ENCODE peak calls at places on chromosomes 2 and 18, in eight cellular contexts. One of them, this sample, is unnamed.

GRCh38 chr2:9818097-9818496 is 25.2 kb upstream of the TAF1B start:
- DNase-seq in Karpas-422: peak; percentile 23
- DNase-seq in fibroblast of lung: no peak
- DNase-seq in HepG2: no peak
- DNase-seq in fibroblast of mammary gland: no peak
- DNase-seq in OCI-LY7: no peak
- DNase-seq in body of pancreas: no peak
- DNase-seq in AG04450: no peak
- DNase-seq in this sample: no peak

GRCh38 chr18:77061946-77062517 is 70.6 kb downstream of the MBP start:
- DNase-seq in OCI-LY7: peak; percentile 54
- DNase-seq in AG04450: no peak
- DNase-seq in HepG2: no peak
- DNase-seq in fibroblast of mammary gland: no peak
- DNase-seq in Karpas-422: peak; percentile 84
- DNase-seq in fibroblast of lung: no peak
- DNase-seq in body of pancreas: peak; percentile 52
- DNase-seq in this sample: no peak

GRCh38 chr2:9975805-9976447 is 24.4 kb downstream of the GRHL1 start:
- DNase-seq in OCI-LY7: no peak
- DNase-seq in AG04450: peak; percentile 85
- DNase-seq in body of pancreas: peak; percentile 65
- DNase-seq in Karpas-422: no peak
- DNase-seq in fibroblast of lung: peak; percentile 98
- DNase-seq in fibroblast of mammary gland: peak; percentile 99
- DNase-seq in HepG2: no peak
- DNase-seq in this sample: peak; percentile 98

GRCh38 chr2:26870585-26871095 is 22.7 kb downstream of the DPYSL5 start:
- DNase-seq in body of pancreas: no peak
- DNase-seq in OCI-LY7: no peak
- DNase-seq in fibroblast of mammary gland: no peak
- DNase-seq in AG04450: no peak
- DNase-seq in Karpas-422: no peak
- DNase-seq in HepG2: no peak
- DNase-seq in fibroblast of lung: no peak
- DNase-seq in this sample: no peak

GRCh38 chr2:230692760-230693159 is 19.9 kb upstream of the CAB39 start:
- DNase-seq in Karpas-422: no peak
- DNase-seq in fibroblast of mammary gland: peak; percentile 38
- DNase-seq in fibroblast of lung: no peak
- DNase-seq in HepG2: no peak
- DNase-seq in OCI-LY7: no peak
- DNase-seq in body of pancreas: no peak
- DNase-seq in AG04450: no peak
- DNase-seq in this sample: peak; percentile 58

GRCh38 chr18:48064978-48065600 is 134.6 kb upstream of the SMAD2 start:
- DNase-seq in fibroblast of mammary gland: no peak
- DNase-seq in OCI-LY7: no peak
- DNase-seq in fibroblast of lung: no peak
- DNase-seq in body of pancreas: no peak
- DNase-seq in HepG2: no peak
- DNase-seq in AG04450: no peak
- DNase-seq in Karpas-422: no peak
- DNase-seq in this sample: no peak

GRCh38 chr2:42852798-42853197 is 60.4 kb upstream of the HAAO start:
- DNase-seq in AG04450: no peak
- DNase-seq in fibroblast of lung: no peak
- DNase-seq in HepG2: no peak
- DNase-seq in Karpas-422: no peak
- DNase-seq in body of pancreas: no peak
- DNase-seq in fibroblast of mammary gland: no peak
- DNase-seq in OCI-LY7: no peak
- DNase-seq in this sample: no peak

GRCh38 chr2:237744270-237744612 is 54.3 kb upstream of the RBM44 start:
- DNase-seq in fibroblast of mammary gland: no peak
- DNase-seq in OCI-LY7: no peak
- DNase-seq in Karpas-422: no peak
- DNase-seq in AG04450: no peak
- DNase-seq in fibroblast of lung: no peak
- DNase-seq in body of pancreas: no peak
- DNase-seq in HepG2: no peak
- DNase-seq in this sample: no peak

GRCh38 chr2:205024822-205025518 is 479.7 kb downstream of the PARD3B start:
- DNase-seq in fibroblast of lung: peak; percentile 98
- DNase-seq in fibroblast of mammary gland: peak; percentile 98
- DNase-seq in body of pancreas: peak; percentile 55
- DNase-seq in OCI-LY7: no peak
- DNase-seq in Karpas-422: no peak
- DNase-seq in AG04450: peak; percentile 77
- DNase-seq in HepG2: peak; percentile 29
- DNase-seq in this sample: peak; percentile 93

GRCh38 chr2:111634995-111635538 is 248.9 kb downstream of the ANAPC1 start:
- DNase-seq in body of pancreas: no peak
- DNase-seq in fibroblast of lung: peak; percentile 19
- DNase-seq in HepG2: no peak
- DNase-seq in Karpas-422: no peak
- DNase-seq in fibroblast of mammary gland: peak; percentile 37
- DNase-seq in AG04450: no peak
- DNase-seq in OCI-LY7: no peak
- DNase-seq in this sample: peak; percentile 51

GRCh38 chr18:75221397-75221796 is 10.8 kb downstream of the TSHZ1 start:
- DNase-seq in fibroblast of lung: no peak
- DNase-seq in fibroblast of mammary gland: no peak
- DNase-seq in OCI-LY7: no peak
- DNase-seq in Karpas-422: no peak
- DNase-seq in AG04450: no peak
- DNase-seq in HepG2: no peak
- DNase-seq in body of pancreas: no peak
- DNase-seq in this sample: no peak

GRCh38 chr2:181884601-181885000 is 6.9 kb upstream of the ITPRID2 start:
- DNase-seq in body of pancreas: no peak
- DNase-seq in fibroblast of mammary gland: no peak
- DNase-seq in fibroblast of lung: no peak
- DNase-seq in HepG2: no peak
- DNase-seq in AG04450: no peak
- DNase-seq in OCI-LY7: no peak
- DNase-seq in Karpas-422: no peak
- DNase-seq in this sample: no peak

GRCh38 chr18:50009772-50010171 is 185.2 kb downstream of the MYO5B start:
- DNase-seq in HepG2: peak; percentile 49
- DNase-seq in AG04450: no peak
- DNase-seq in OCI-LY7: peak; percentile 36
- DNase-seq in fibroblast of mammary gland: peak; percentile 31
- DNase-seq in fibroblast of lung: peak; percentile 3
- DNase-seq in Karpas-422: peak; percentile 85
- DNase-seq in body of pancreas: peak; percentile 67
- DNase-seq in this sample: peak; percentile 18

GRCh38 chr18:26383454-26384270 is 157.4 kb downstream of the TAF4B start:
- DNase-seq in body of pancreas: no peak
- DNase-seq in Karpas-422: peak; percentile 83
- DNase-seq in fibroblast of lung: peak; percentile 53
- DNase-seq in AG04450: no peak
- DNase-seq in OCI-LY7: peak; percentile 68
- DNase-seq in HepG2: peak; percentile 35
- DNase-seq in fibroblast of mammary gland: peak; percentile 73
- DNase-seq in this sample: peak; percentile 80

GRCh38 chr2:231573096-231573495 is 19.6 kb upstream of the TEX44 start:
- DNase-seq in OCI-LY7: no peak
- DNase-seq in body of pancreas: no peak
- DNase-seq in HepG2: no peak
- DNase-seq in fibroblast of mammary gland: no peak
- DNase-seq in fibroblast of lung: no peak
- DNase-seq in AG04450: no peak
- DNase-seq in Karpas-422: no peak
- DNase-seq in this sample: no peak

GRCh38 chr2:102258386-102259074 is 52.8 kb upstream of the IL1RL1 start:
- DNase-seq in fibroblast of lung: peak; percentile 98
- DNase-seq in AG04450: peak; percentile 80
- DNase-seq in fibroblast of mammary gland: peak; percentile 97
- DNase-seq in body of pancreas: no peak
- DNase-seq in OCI-LY7: no peak
- DNase-seq in Karpas-422: no peak
- DNase-seq in HepG2: no peak
- DNase-seq in this sample: peak; percentile 96

GRCh38 chr2:127661949-127662510 is 13.3 kb downstream of the LIMS2 start:
- DNase-seq in body of pancreas: no peak
- DNase-seq in HepG2: no peak
- DNase-seq in Karpas-422: no peak
- DNase-seq in fibroblast of mammary gland: peak; percentile 36
- DNase-seq in OCI-LY7: no peak
- DNase-seq in AG04450: no peak
- DNase-seq in fibroblast of lung: no peak
- DNase-seq in this sample: peak; percentile 69

GRCh38 chr2:234578389-234578788 is 81.5 kb upstream of the ARL4C start:
- DNase-seq in OCI-LY7: no peak
- DNase-seq in HepG2: no peak
- DNase-seq in AG04450: no peak
- DNase-seq in fibroblast of lung: no peak
- DNase-seq in Karpas-422: no peak
- DNase-seq in body of pancreas: no peak
- DNase-seq in fibroblast of mammary gland: no peak
- DNase-seq in this sample: no peak

GRCh38 chr2:234579231-234579962 is 82.5 kb upstream of the ARL4C start:
- DNase-seq in Karpas-422: peak; percentile 65
- DNase-seq in fibroblast of mammary gland: peak; percentile 23
- DNase-seq in fibroblast of lung: peak; percentile 39
- DNase-seq in body of pancreas: no peak
- DNase-seq in HepG2: no peak
- DNase-seq in AG04450: no peak
- DNase-seq in OCI-LY7: no peak
- DNase-seq in this sample: no peak

GRCh38 chr2:234577191-234577590 is 80.3 kb upstream of the ARL4C start:
- DNase-seq in Karpas-422: peak; percentile 88
- DNase-seq in fibroblast of lung: no peak
- DNase-seq in OCI-LY7: no peak
- DNase-seq in AG04450: no peak
- DNase-seq in fibroblast of mammary gland: no peak
- DNase-seq in body of pancreas: no peak
- DNase-seq in HepG2: no peak
- DNase-seq in this sample: no peak

GRCh38 chr2:234583331-234583730 is 86.5 kb upstream of the ARL4C start:
- DNase-seq in AG04450: no peak
- DNase-seq in OCI-LY7: no peak
- DNase-seq in fibroblast of lung: no peak
- DNase-seq in HepG2: no peak
- DNase-seq in fibroblast of mammary gland: no peak
- DNase-seq in Karpas-422: no peak
- DNase-seq in body of pancreas: no peak
- DNase-seq in this sample: no peak

GRCh38 chr2:234580686-234581085 is 83.8 kb upstream of the ARL4C start:
- DNase-seq in body of pancreas: no peak
- DNase-seq in HepG2: no peak
- DNase-seq in AG04450: no peak
- DNase-seq in Karpas-422: no peak
- DNase-seq in fibroblast of mammary gland: no peak
- DNase-seq in fibroblast of lung: peak; percentile 45
- DNase-seq in OCI-LY7: no peak
- DNase-seq in this sample: no peak
- H3K4me3 ChIP-seq in body of pancreas: no peak overlapping the region
- H3K4me3 ChIP-seq in HepG2: no peak overlapping the region
- H3K4me3 ChIP-seq in AG04450: no peak overlapping the region
- H3K4me3 ChIP-seq in Karpas-422: no peak overlapping the region
- H3K4me3 ChIP-seq in fibroblast of mammary gland: no peak overlapping the region
- H3K4me3 ChIP-seq in fibroblast of lung: no peak overlapping the region
- H3K4me3 ChIP-seq in OCI-LY7: no peak overlapping the region
- H3K4me3 ChIP-seq in this sample: no peak overlapping the region

DNA sequence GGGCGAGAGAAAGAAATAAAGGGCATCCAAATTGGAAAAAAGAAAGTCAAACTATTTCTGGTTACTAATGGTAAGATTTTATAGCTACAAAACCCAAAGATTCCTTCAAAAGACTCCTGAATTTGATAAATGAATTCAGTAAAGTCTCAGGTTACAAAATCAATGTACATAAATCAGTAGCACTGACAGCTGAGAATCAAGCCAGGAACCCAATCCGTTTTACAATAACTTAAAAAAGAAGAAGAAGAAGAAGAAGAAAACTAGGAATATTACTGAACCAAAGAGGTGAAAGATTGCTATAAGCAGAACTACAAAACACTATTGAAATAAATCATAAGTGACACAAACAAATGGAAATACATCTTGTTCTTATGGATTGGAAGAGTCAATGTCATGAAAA is 291.5 kb upstream of the GULP1 start:
- DNase-seq in fibroblast of lung: no peak
- DNase-seq in Karpas-422: no peak
- DNase-seq in OCI-LY7: no peak
- DNase-seq in HepG2: no peak
- DNase-seq in body of pancreas: no peak
- DNase-seq in AG04450: no peak
- DNase-seq in fibroblast of mammary gland: no peak
- DNase-seq in this sample: no peak
- H3K4me3 ChIP-seq in fibroblast of lung: no peak overlapping the region
- H3K4me3 ChIP-seq in Karpas-422: no peak overlapping the region
- H3K4me3 ChIP-seq in OCI-LY7: no peak overlapping the region
- H3K4me3 ChIP-seq in HepG2: no peak overlapping the region
- H3K4me3 ChIP-seq in body of pancreas: no peak overlapping the region
- H3K4me3 ChIP-seq in AG04450: no peak overlapping the region
- H3K4me3 ChIP-seq in fibroblast of mammary gland: no peak overlapping the region
- H3K4me3 ChIP-seq in this sample: no peak overlapping the region

GRCh38 chr2:5690718-5691658 is 1.2 kb upstream of the SOX11 start:
- DNase-seq in AG04450: no peak
- DNase-seq in Karpas-422: no peak
- DNase-seq in body of pancreas: no peak
- DNase-seq in fibroblast of lung: peak; percentile 78
- DNase-seq in fibroblast of mammary gland: no peak
- DNase-seq in HepG2: no peak
- DNase-seq in OCI-LY7: no peak
- DNase-seq in this sample: no peak
- H3K4me3 ChIP-seq in AG04450: peak overlapping the region; percentile 78
- H3K4me3 ChIP-seq in Karpas-422: no peak overlapping the region
- H3K4me3 ChIP-seq in body of pancreas: no peak overlapping the region
- H3K4me3 ChIP-seq in fibroblast of lung: peak overlapping the region; percentile 45
- H3K4me3 ChIP-seq in fibroblast of mammary gland: no peak overlapping the region
- H3K4me3 ChIP-seq in HepG2: no peak overlapping the region
- H3K4me3 ChIP-seq in OCI-LY7: no peak overlapping the region
- H3K4me3 ChIP-seq in this sample: no peak overlapping the region

GRCh38 chr2:240998706-240999000 is 235 bp downstream of the SNED1 start:
- DNase-seq in fibroblast of mammary gland: no peak
- DNase-seq in body of pancreas: no peak
- DNase-seq in AG04450: no peak
- DNase-seq in Karpas-422: no peak
- DNase-seq in HepG2: no peak
- DNase-seq in OCI-LY7: no peak
- DNase-seq in fibroblast of lung: no peak
- DNase-seq in this sample: no peak
- H3K4me3 ChIP-seq in fibroblast of mammary gland: peak overlapping the region; percentile 67
- H3K4me3 ChIP-seq in body of pancreas: no peak overlapping the region
- H3K4me3 ChIP-seq in AG04450: peak overlapping the region; percentile 64
- H3K4me3 ChIP-seq in Karpas-422: no peak overlapping the region
- H3K4me3 ChIP-seq in HepG2: peak overlapping the region; percentile 44
- H3K4me3 ChIP-seq in OCI-LY7: no peak overlapping the region
- H3K4me3 ChIP-seq in fibroblast of lung: peak overlapping the region; percentile 75
- H3K4me3 ChIP-seq in this sample: peak overlapping the region; percentile 74

This sample was measured in fibroblast of the aortic adventitia.